ENCODE peak calls at places on chromosomes 11 and 22, in six cellular contexts. S is H9, U is IMR-90, Z is neuronal stem cell, P is mesenchymal stem cell, L is H1. V is an unnamed sample.

GRCh38 chr11:113841691-113842090 is 33.7 kb downstream of the USP28 start:
- DNase-seq in S (no peak), U (no peak), Z (no peak), P (no peak), L (no peak), V (no peak)

GRCh38 chr11:44301856-44302231 is 8.1 kb downstream of the ALX4 start:
- DNase-seq in S (no peak), U (no peak), Z (no peak), P (peak), L (no peak), V (peak)

GRCh38 chr22:36385491-36386350 is 2.0 kb downstream of the MYH9 start:
- DNase-seq in S (no peak), U (no peak), Z (no peak), P (peak), L (no peak), V (peak)

GRCh38 chr22:20448630-20449029 is 11.0 kb upstream of the SCARF2 start:
- DNase-seq in S (no peak), U (no peak), Z (no peak), P (no peak), L (no peak), V (peak)

GRCh38 chr22:25651332-25651731 is 86.9 kb downstream of the GRK3 start:
- DNase-seq in S (no peak), U (no peak), Z (no peak), P (no peak), L (no peak), V (no peak)

GRCh38 chr11:102974552-102975280 is 19.2 kb upstream of the MMP13 start:
- DNase-seq in S (no peak), U (peak), Z (no peak), P (peak), L (no peak), V (peak)

GRCh38 chr11:17423533-17424310 is 35.3 kb upstream of the KCNJ11 start:
- DNase-seq in S (no peak), U (no peak), Z (no peak), P (no peak), L (no peak), V (peak)

GRCh38 chr11:76662656-76663460 is 7.7 kb downstream of the LRRC32 start:
- DNase-seq in S (no peak), U (no peak), Z (no peak), P (no peak), L (no peak), V (no peak)

GRCh38 chr11:14617241-14618027 is 26.2 kb upstream of the PDE3B start:
- DNase-seq in S (no peak), U (no peak), Z (no peak), P (peak), L (no peak), V (peak)

GRCh38 chr22:37496651-37497599 is 10.7 kb upstream of the MFNG start:
- DNase-seq in S (peak), U (peak), Z (no peak), P (peak), L (no peak), V (no peak)

GRCh38 chr11:30046211-30046945 is 29.5 kb upstream of the KCNA4 start:
- DNase-seq in S (peak), U (no peak), Z (no peak), P (no peak), L (no peak), V (no peak)

GRCh38 chr11:1022411-1022810 is 14.1 kb downstream of the MUC6 start:
- DNase-seq in S (no peak), U (no peak), Z (no peak), P (no peak), L (no peak), V (no peak)

GRCh38 chr22:49961601-49962011 is 1.0 kb downstream of the PIM3 start:
- DNase-seq in S (peak), U (no peak), Z (no peak), P (no peak), L (no peak), V (no peak)

GRCh38 chr11:19995131-19995530 is 165.1 kb downstream of the DBX1 start:
- DNase-seq in S (no peak), U (peak), Z (no peak), P (peak), L (no peak), V (peak)

GRCh38 chr22:49042877-49043859 is 784.5 kb downstream of the BRD1 start:
- DNase-seq in S (no peak), U (no peak), Z (no peak), P (no peak), L (no peak), V (no peak)

GRCh38 chr11:75275581-75275980 is 35.0 kb downstream of the TPBGL start:
- DNase-seq in S (peak), U (peak), Z (no peak), P (peak), L (no peak), V (no peak)

GRCh38 chr22:40036126-40036525 is 41.4 kb downstream of the FAM83F start:
- DNase-seq in S (no peak), U (no peak), Z (no peak), P (no peak), L (no peak), V (no peak)

GRCh38 chr22:36587289-36588154 is 58.6 kb upstream of the EIF3D start:
- DNase-seq in S (no peak), U (peak), Z (no peak), P (no peak), L (no peak), V (peak)

GRCh38 chr22:45612940-45613339 is 58.7 kb upstream of the ATXN10 start:
- DNase-seq in S (no peak), U (no peak), Z (no peak), P (no peak), L (no peak), V (no peak)

GRCh38 chr22:49628351-49629023 is 199.2 kb downstream of the BRD1 start:
- DNase-seq in S (no peak), U (no peak), Z (peak), P (no peak), L (no peak), V (no peak)

GRCh38 chr11:110032957-110033570 is 60.1 kb upstream of the ZC3H12C start:
- DNase-seq in S (no peak), U (no peak), Z (no peak), P (no peak), L (no peak), V (no peak)

GRCh38 chr11:134574425-134574824 is 162.4 kb upstream of the B3GAT1 start:
- DNase-seq in S (no peak), U (no peak), Z (no peak), P (no peak), L (no peak), V (no peak)

GRCh38 chr22:32698926-32699619 is 102.4 kb upstream of the TIMP3 start:
- DNase-seq in S (no peak), U (no peak), Z (no peak), P (no peak), L (no peak), V (no peak)

GRCh38 chr22:18021431-18021830 is 2.9 kb downstream of the MICAL3 start:
- DNase-seq in S (no peak), U (no peak), Z (no peak), P (no peak), L (no peak), V (no peak)

GRCh38 chr11:3231550-3231850 is 717 bp downstream of the MRGPRE start:
- DNase-seq in S (no peak), U (no peak), Z (no peak), P (no peak), L (no peak), V (no peak)

GRCh38 chr11:3237119-3237518 is 4.9 kb upstream of the MRGPRE start:
- DNase-seq in S (no peak), U (no peak), Z (no peak), P (no peak), L (no peak), V (no peak)

GRCh38 chr11:3232956-3233355 is 739 bp upstream of the MRGPRE start:
- DNase-seq in S (no peak), U (no peak), Z (no peak), P (no peak), L (no peak), V (no peak)

GRCh38 chr11:3231851-3232744 is at the start of gene MRGPRE:
- DNase-seq in S (peak), U (no peak), Z (no peak), P (no peak), L (no peak), V (no peak)

DNA sequence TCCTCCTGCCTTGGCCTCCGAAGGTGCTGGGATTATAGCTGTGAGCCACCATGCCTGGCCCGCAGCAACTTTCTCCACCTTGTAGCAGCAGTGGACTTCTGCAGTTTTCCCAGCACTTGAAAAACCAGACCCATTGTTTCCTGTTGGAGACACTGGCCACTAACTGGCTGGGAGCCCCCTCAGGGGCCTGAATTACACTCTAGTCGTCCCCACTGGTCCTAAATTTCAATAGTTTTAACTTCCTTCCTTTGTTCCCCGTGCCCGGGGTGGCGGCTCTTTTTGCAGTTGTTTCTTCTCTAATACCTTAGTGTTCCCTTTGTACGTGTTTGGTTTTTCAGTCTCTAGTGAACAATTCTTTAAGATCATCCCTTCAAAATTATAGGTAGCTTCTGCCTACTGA is 2.6 kb upstream of the MRGPRE start:
- DNase-seq in S (no peak), U (no peak), Z (no peak), P (no peak), L (no peak), V (no peak)
- H3K14ac ChIP-seq in S (no peak), U (no peak), Z (no peak), P (no peak), L (no peak), V (no peak)

DNA sequence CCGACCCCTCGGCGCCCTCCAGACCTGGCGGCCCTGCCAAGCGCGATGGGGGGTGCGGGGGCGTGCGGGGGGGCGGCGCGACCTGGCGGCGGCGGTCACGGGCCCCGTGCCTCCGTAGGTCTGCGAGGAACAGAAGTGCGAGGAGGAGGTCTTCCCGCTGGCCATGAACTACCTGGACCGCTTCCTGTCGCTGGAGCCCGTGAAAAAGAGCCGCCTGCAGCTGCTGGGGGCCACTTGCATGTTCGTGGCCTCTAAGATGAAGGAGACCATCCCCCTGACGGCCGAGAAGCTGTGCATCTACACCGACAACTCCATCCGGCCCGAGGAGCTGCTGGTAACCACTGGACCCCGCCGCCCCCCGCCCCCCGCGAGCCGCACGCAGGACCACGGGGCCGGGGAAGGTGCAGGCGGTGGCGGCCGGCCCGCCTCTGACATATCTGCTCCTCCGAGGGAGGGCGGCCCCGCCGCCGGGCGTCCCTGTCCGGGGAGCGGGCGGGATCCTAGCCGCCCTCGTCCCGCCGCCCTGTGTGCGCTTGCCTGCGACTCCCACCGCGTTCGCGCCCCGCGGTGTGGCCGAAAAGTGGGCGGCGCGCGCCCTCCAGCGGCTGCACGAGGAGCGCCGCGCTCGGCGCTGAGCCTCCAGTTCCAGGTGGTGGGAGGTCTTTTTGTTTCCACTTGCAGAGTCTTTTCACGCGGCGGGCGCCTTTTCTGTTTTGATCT is 2.1 kb downstream of the CCND1 start:
- DNase-seq in S (peak), U (peak), Z (peak), P (peak), L (no peak), V (peak)
- H4K8ac ChIP-seq in S (no peak), U (peak), Z (no peak), P (peak), L (peak), V (no peak)

GRCh38 chr11:123477205-123477907 is 47.3 kb downstream of the GRAMD1B start:
- DNase-seq in S (no peak), U (no peak), Z (no peak), P (no peak), L (no peak), V (no peak)
- H3K14ac ChIP-seq in S (no peak), U (no peak), Z (no peak), P (no peak), L (no peak), V (no peak)

GRCh38 chr22:27239520-27239919 is 562.0 kb downstream of the MN1 start:
- DNase-seq in S (no peak), U (no peak), Z (no peak), P (no peak), L (no peak), V (no peak)
- H4K8ac ChIP-seq in S (no peak), U (peak), Z (no peak), P (peak), L (no peak), V (peak)

GRCh38 chr11:35274909-35275807 is 136.2 kb downstream of the CD44 start:
- DNase-seq in S (no peak), U (no peak), Z (no peak), P (no peak), L (no peak), V (peak)

GRCh38 chr11:35272391-35272821 is 133.4 kb downstream of the CD44 start:
- DNase-seq in S (no peak), U (no peak), Z (no peak), P (peak), L (no peak), V (no peak)

GRCh38 chr11:35270342-35270741 is 131.4 kb downstream of the CD44 start:
- DNase-seq in S (no peak), U (peak), Z (no peak), P (no peak), L (no peak), V (no peak)

GRCh38 chr11:35267504-35267903 is 128.5 kb downstream of the CD44 start:
- DNase-seq in S (no peak), U (peak), Z (no peak), P (peak), L (no peak), V (no peak)

GRCh38 chr11:35271031-35271430 is 132.1 kb downstream of the CD44 start:
- DNase-seq in S (no peak), U (no peak), Z (no peak), P (no peak), L (no peak), V (no peak)
- H3K14ac ChIP-seq in S (no peak), U (no peak), Z (no peak), P (no peak), L (no peak), V (no peak)

DNA sequence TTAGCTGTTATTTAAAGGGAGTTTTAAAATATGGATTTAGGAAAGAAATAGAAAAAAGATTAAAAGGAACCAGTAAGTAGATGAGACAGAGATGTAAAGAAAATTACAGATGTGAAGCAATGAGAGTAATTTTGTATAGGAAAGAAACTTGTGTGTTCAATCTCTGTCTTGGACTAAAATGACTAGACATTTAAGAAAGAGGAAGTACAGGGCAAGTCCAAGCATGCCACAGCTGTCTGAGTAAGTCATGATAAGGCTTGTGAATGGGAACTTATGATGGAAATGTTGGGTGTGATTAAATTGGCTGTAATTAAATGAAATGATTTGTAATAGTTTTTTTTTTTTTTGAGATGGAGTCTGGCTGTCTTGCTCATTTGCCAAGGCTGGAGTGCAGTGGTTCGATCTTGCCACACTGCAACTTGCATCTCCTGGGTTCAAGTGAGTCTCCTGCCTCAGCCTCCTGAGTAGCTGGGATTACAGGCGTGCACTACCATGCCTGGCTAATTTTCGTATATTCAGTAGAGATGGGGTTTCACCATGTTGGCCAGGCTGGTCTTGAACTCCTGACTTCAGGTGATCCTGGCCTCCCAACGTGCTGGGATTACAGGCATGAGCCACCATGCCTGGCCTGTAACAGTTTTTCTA is 5.9 kb upstream of the ACY3 start:
- DNase-seq in S (no peak), U (peak), Z (no peak), P (no peak), L (no peak), V (no peak)
- H4K8ac ChIP-seq in S (no peak), U (no peak), Z (no peak), P (no peak), L (no peak), V (no peak)

GRCh38 chr11:82216927-82217570 is 516.6 kb downstream of the FAM181B start:
- DNase-seq in S (no peak), U (no peak), Z (no peak), P (no peak), L (no peak), V (no peak)
- H3K14ac ChIP-seq in S (no peak), U (no peak), Z (no peak), P (no peak), L (no peak), V (no peak)

GRCh38 chr11:64240467-64241174 is at the start of gene FKBP2:
- DNase-seq in S (peak), U (peak), Z (peak), P (peak), L (peak), V (peak)
- H4K8ac ChIP-seq in S (no peak), U (peak), Z (peak), P (peak), L (peak), V (peak)

GRCh38 chr11:115884800-115885445 is 380.7 kb upstream of the CADM1 start:
- DNase-seq in S (no peak), U (no peak), Z (no peak), P (no peak), L (no peak), V (no peak)

GRCh38 chr11:115885446-115885978 is 381.3 kb upstream of the CADM1 start:
- DNase-seq in S (no peak), U (no peak), Z (peak), P (no peak), L (no peak), V (no peak)

GRCh38 chr11:115887316-115887715 is 383.1 kb upstream of the CADM1 start:
- DNase-seq in S (no peak), U (no peak), Z (no peak), P (no peak), L (no peak), V (no peak)

GRCh38 chr11:115887727-115888126 is 383.5 kb upstream of the CADM1 start:
- DNase-seq in S (no peak), U (no peak), Z (no peak), P (no peak), L (no peak), V (no peak)

DNA sequence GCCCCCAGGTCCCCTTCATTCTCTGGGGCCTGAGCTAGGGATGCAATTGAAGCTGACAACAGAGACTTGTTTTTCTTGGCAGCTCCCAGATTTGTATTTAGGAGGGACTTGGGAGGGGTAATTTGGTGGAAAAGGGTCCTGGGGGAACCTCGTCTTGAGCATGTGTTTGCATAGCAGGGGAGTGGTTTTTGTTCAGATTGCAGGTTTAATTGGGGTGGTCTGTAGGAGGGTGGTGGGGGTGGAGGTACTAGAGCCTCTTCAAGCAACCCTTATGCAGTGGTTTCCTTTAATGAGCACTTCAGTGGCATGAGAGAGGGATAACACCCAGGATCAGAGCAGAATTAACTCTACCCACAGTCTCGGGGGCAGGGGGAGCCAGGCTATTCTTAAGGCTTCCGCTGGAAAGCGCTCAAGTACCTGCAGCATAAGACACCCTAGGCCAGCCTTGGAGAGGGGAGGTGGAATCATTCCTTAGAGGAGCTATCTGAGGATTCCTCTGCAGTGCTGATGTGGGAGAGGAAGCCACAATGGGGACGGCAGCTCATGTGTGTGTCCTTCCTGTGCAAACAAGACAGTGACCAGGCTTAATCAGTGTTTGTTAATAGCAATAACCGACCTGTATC is 382.0 kb upstream of the CADM1 start:
- DNase-seq in S (no peak), U (no peak), Z (no peak), P (no peak), L (no peak), V (no peak)
- H3K14ac ChIP-seq in S (no peak), U (no peak), Z (peak), P (no peak), L (no peak), V (no peak)

GRCh38 chr11:72240461-72241289 is 3.3 kb downstream of the PHOX2A start:
- DNase-seq in S (no peak), U (no peak), Z (no peak), P (no peak), L (no peak), V (peak)

GRCh38 chr11:72238492-72239295 is 5.3 kb downstream of the PHOX2A start:
- DNase-seq in S (peak), U (no peak), Z (no peak), P (no peak), L (no peak), V (peak)

GRCh38 chr11:72239296-72239848 is 4.6 kb downstream of the PHOX2A start:
- DNase-seq in S (peak), U (peak), Z (no peak), P (peak), L (no peak), V (peak)

GRCh38 chr11:72241290-72241781 is 2.6 kb downstream of the PHOX2A start:
- DNase-seq in S (peak), U (no peak), Z (no peak), P (no peak), L (no peak), V (no peak)

DNA sequence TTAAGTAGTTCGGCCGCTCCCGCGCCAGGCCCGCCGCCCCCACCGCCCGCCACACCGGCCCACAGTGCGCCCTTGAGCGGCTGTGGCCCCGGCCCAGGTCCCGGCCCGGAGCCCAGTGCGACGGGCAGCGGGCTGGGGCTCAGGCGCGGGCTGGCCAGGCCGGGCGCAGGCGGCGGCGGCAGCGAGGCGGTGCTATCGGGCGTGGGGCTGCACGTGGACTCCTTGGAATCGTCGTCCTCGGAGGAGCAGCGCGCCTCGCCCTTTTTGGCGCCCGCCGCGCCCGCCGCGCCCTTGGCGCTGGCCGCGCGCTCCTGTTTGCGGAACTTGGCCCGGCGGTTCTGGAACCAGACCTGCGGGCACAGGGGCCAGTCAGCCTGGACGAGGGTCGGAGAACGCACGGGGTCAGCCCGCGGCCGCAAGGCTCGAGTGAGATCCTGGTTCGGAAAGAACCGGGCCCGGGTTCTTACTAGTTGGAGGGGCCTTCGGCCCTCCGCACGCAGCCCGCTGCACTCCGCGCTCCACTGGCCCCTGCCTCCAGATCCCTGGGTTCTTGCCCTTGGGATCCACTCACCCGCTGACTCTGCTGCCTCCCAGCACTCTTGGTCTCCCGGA is 4.0 kb downstream of the PHOX2A start:
- DNase-seq in S (peak), U (no peak), Z (no peak), P (no peak), L (no peak), V (peak)
- H4K8ac ChIP-seq in S (no peak), U (no peak), Z (no peak), P (no peak), L (peak), V (peak)

V was measured in trophoblast cell.